ENCODE peak calls at places on chromosome 21, in nine cellular contexts. S, K, R, G, I, J, B, O and E are unnamed samples.
A peak's percentile ranks its signal among the peaks of the same experiment; 100 is the strongest.

GRCh38 chr21:44356636-44357035 is 3.2 kb downstream of the TRPM2 start:
- DNase-seq in I (no peak), R (no peak), G (no peak), K (no peak), B (no peak), J (no peak), O (no peak), S (no peak), E (no peak)

GRCh38 chr21:42652527-42653491 is 612 bp upstream of the PDE9A start:
- DNase-seq in R (peak; percentile 74), K (peak; percentile 59), B (no peak), O (no peak), I (no peak), S (peak; percentile 83), J (no peak), G (no peak), E (peak; percentile 95)

GRCh38 chr21:41369915-41370839 is 8.3 kb downstream of the MX2 start:
- DNase-seq in I (no peak), G (no peak), B (no peak), O (peak; percentile 61), S (no peak), R (no peak), K (no peak), J (peak; percentile 2), E (no peak)

GRCh38 chr21:27017251-27017650 is 50.4 kb upstream of the ADAMTS5 start:
- DNase-seq in J (no peak), G (no peak), O (no peak), R (no peak), I (no peak), S (no peak), K (no peak), B (no peak), E (no peak)

GRCh38 chr21:45826733-45827692 is 154.6 kb upstream of the COL6A1 start:
- DNase-seq in O (no peak), S (no peak), I (no peak), J (no peak), B (no peak), R (no peak), G (no peak), K (no peak), E (no peak)

GRCh38 chr21:46183910-46184624 is at the start of gene SPATC1L:
- DNase-seq in J (peak; percentile 36), K (no peak), S (peak; percentile 83), G (peak; percentile 55), B (peak; percentile 41), O (peak; percentile 55), R (peak; percentile 89), I (no peak), E (peak; percentile 60)

GRCh38 chr21:46397211-46397905 is 61.3 kb upstream of the DIP2A start:
- DNase-seq in J (no peak), I (no peak), K (no peak), R (no peak), B (no peak), G (no peak), O (no peak), S (no peak), E (no peak)

GRCh38 chr21:32611471-32611997 is 643 bp downstream of the CFAP298 start:
- DNase-seq in O (peak; percentile 58), R (peak; percentile 57), S (peak; percentile 42), K (no peak), I (no peak), G (peak; percentile 21), B (no peak), J (no peak), E (peak; percentile 35)

GRCh38 chr21:29407571-29407970 is 108.8 kb downstream of the BACH1 start:
- DNase-seq in I (no peak), G (no peak), O (no peak), J (no peak), R (no peak), K (no peak), B (no peak), S (no peak), E (no peak)

GRCh38 chr21:32653326-32653901 is 41.2 kb upstream of the CFAP298 start:
- DNase-seq in B (no peak), S (peak; percentile 49), K (no peak), I (no peak), G (peak; percentile 23), J (no peak), O (peak; percentile 19), R (peak; percentile 31), E (peak; percentile 38)

GRCh38 chr21:42699196-42699595 is 45.8 kb downstream of the PDE9A start:
- DNase-seq in S (no peak), I (no peak), K (no peak), R (no peak), O (no peak), B (no peak), J (no peak), G (no peak), E (no peak)